ENCODE peak calls at places on chromosomes 1 and 21, in six cellular contexts. B, F, W, I, G and K are unnamed samples.

GRCh38 chr1:218345673-218346390 is 696 bp downstream of the TGFB2 start:
- DNase-seq in G (peak), I (no peak), F (peak), W (peak), B (peak), K (no peak)

GRCh38 chr21:44368711-44369446 is 15.5 kb downstream of the TRPM2 start:
- DNase-seq in I (no peak), B (peak), G (peak), W (no peak), F (no peak), K (no peak)

GRCh38 chr1:40423264-40423642 is 27.0 kb upstream of the ZFP69B start:
- DNase-seq in G (no peak), W (no peak), B (peak), I (no peak), F (no peak), K (no peak)

GRCh38 chr1:187928288-187928687 is 1099.5 kb downstream of the PLA2G4A start:
- DNase-seq in I (no peak), W (peak), G (no peak), B (peak), F (no peak), K (no peak)

GRCh38 chr1:59100975-59101374 is 195.9 kb upstream of the FGGY start:
- DNase-seq in F (no peak), B (peak), W (no peak), G (no peak), I (peak), K (no peak)

GRCh38 chr21:45990049-45990711 is 8.6 kb downstream of the COL6A1 start:
- DNase-seq in W (no peak), B (peak), F (no peak), G (peak), I (no peak), K (no peak)

GRCh38 chr1:153404768-153405167 is 11.6 kb upstream of the S100A7A start:
- DNase-seq in G (no peak), B (peak), I (no peak), F (peak), W (peak), K (no peak)

GRCh38 chr1:14786104-14786675 is 187.7 kb downstream of the KAZN start:
- DNase-seq in W (no peak), I (no peak), G (no peak), F (no peak), B (no peak), K (no peak)

GRCh38 chr1:235781807-235782206 is 84.9 kb downstream of the LYST start:
- DNase-seq in G (no peak), W (no peak), B (no peak), I (no peak), F (no peak), K (no peak)

GRCh38 chr1:25765910-25766645 is 33.9 kb upstream of the SELENON start:
- DNase-seq in F (no peak), I (no peak), G (no peak), W (no peak), B (no peak), K (no peak)

GRCh38 chr1:21251773-21252471 is 38.3 kb downstream of the ECE1 start:
- DNase-seq in G (no peak), B (peak), W (peak), F (peak), I (peak), K (peak)

GRCh38 chr1:222023025-222023424 is 281.1 kb upstream of the DUSP10 start:
- DNase-seq in I (no peak), G (no peak), F (no peak), W (no peak), B (no peak), K (no peak)

GRCh38 chr1:160092366-160093068 is 5.9 kb downstream of the IGSF8 start:
- DNase-seq in G (no peak), W (no peak), B (no peak), F (no peak), I (no peak), K (no peak)

GRCh38 chr1:229106526-229107105 is 164.3 kb upstream of the RAB4A start:
- DNase-seq in W (no peak), B (no peak), I (no peak), F (no peak), G (no peak), K (no peak)

GRCh38 chr1:192445849-192446489 is 129.2 kb downstream of the RGS21 start:
- DNase-seq in I (no peak), W (peak), G (peak), B (peak), F (peak), K (peak)

GRCh38 chr21:32372755-32373154 is 20.1 kb downstream of the URB1 start:
- DNase-seq in F (no peak), G (no peak), B (no peak), W (peak), I (no peak), K (no peak)

GRCh38 chr21:44712203-44713028 is 1.0 kb upstream of the TSPEAR start:
- DNase-seq in B (no peak), F (no peak), I (no peak), W (no peak), G (peak), K (no peak)

GRCh38 chr21:36647279-36648093 is 51.4 kb upstream of the SIM2 start:
- DNase-seq in G (no peak), W (no peak), I (no peak), F (peak), B (peak), K (no peak)

GRCh38 chr1:79124756-79125155 is 118.2 kb upstream of the ADGRL4 start:
- DNase-seq in I (no peak), B (no peak), W (peak), F (no peak), G (no peak), K (no peak)

GRCh38 chr1:116330342-116330652 is 42.7 kb upstream of the ATP1A1 start:
- DNase-seq in F (peak), I (no peak), G (no peak), B (no peak), W (no peak), K (no peak)

GRCh38 chr1:159315381-159315780 is 13.2 kb downstream of the FCER1A start:
- DNase-seq in G (no peak), F (no peak), B (no peak), I (no peak), W (no peak), K (no peak)

GRCh38 chr1:212070720-212071302 is 35.3 kb downstream of the DTL start:
- DNase-seq in G (no peak), W (peak), I (no peak), B (no peak), F (no peak), K (no peak)

GRCh38 chr1:224541901-224542610 is 74.1 kb upstream of the CNIH3 start:
- DNase-seq in G (no peak), W (no peak), B (no peak), F (no peak), I (no peak), K (no peak)

GRCh38 chr1:25651036-25651640 is 34.5 kb downstream of the MAN1C1 start:
- DNase-seq in B (no peak), I (no peak), W (no peak), G (no peak), F (no peak), K (no peak)

GRCh38 chr21:41750051-41750450 is 16.8 kb downstream of the RIPK4 start:
- DNase-seq in W (no peak), G (no peak), I (no peak), F (no peak), B (no peak), K (no peak)

GRCh38 chr1:56028244-56028643 is 551.1 kb downstream of the PLPP3 start:
- DNase-seq in I (no peak), F (no peak), G (no peak), W (no peak), B (no peak), K (no peak)

GRCh38 chr1:204446413-204447111 is 34.9 kb upstream of the PPP1R15B start:
- DNase-seq in G (no peak), I (no peak), F (peak), W (no peak), B (peak), K (no peak)

GRCh38 chr1:42392923-42393848 is 12.6 kb downstream of the RIMKLA start:
- DNase-seq in I (no peak), F (no peak), W (no peak), G (no peak), B (no peak), K (peak)

GRCh38 chr1:235917267-235917811 is 50.6 kb upstream of the LYST start:
- DNase-seq in I (peak), G (peak), F (peak), W (peak), B (peak), K (no peak)

GRCh38 chr1:43427524-43427923 is 26.2 kb downstream of the HYI start:
- DNase-seq in I (no peak), F (peak), B (no peak), W (no peak), G (no peak), K (peak)

GRCh38 chr1:235642943-235643371 is 6.6 kb downstream of the GNG4 start:
- DNase-seq in G (no peak), I (no peak), B (no peak), W (no peak), F (no peak), K (no peak)

GRCh38 chr21:35438643-35439404 is 389.7 kb upstream of the RUNX1 start:
- DNase-seq in W (peak), G (no peak), B (no peak), F (peak), I (no peak), K (no peak)

GRCh38 chr1:23810818-23811420 is 10.4 kb upstream of the GALE start:
- DNase-seq in F (peak), W (peak), B (peak), G (no peak), I (no peak), K (no peak)

GRCh38 chr1:162381383-162381782 is at the start of gene C1orf226:
- DNase-seq in W (peak), I (no peak), F (no peak), B (no peak), G (no peak), K (no peak)

GRCh38 chr1:93631626-93632365 is 49.8 kb downstream of the BCAR3 start:
- DNase-seq in I (no peak), F (no peak), G (no peak), W (no peak), B (peak), K (no peak)
- TF ChIP-seq CTCF in I (peak), F (peak), G (no peak), W (peak), B (no peak), K (peak)

DNA sequence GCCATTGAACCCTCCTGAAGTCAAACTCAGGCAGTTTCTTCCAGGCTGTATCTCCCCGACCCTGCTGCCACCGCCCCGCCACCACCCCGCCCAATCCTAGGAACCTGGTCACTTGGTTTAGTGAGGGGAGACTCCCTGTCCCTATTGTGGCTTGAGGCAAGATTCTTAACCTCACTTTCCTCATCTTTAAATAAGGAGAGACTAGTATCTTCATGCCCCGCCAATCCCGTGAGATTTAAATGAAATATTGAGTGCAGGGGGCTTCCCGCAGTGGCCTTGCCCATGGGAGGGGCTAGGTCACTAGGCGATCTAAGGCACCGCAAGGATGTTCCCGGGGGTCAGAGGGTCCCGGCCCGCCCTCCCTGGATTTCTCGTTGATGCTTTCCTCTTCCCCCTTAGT is 998 bp downstream of the KDF1 start:
- DNase-seq in F (no peak), W (no peak), G (no peak), B (no peak), I (no peak), K (no peak)
- H3K4me3 ChIP-seq in F (peak), W (peak), G (peak), B (peak), I (no peak), K (peak)

GRCh38 chr21:23398726-23399125 is 2208.6 kb downstream of the MRPL39 start:
- DNase-seq in B (no peak), W (no peak), G (no peak), F (no peak), I (no peak), K (no peak)

GRCh38 chr21:23402929-23403520 is 2204.3 kb downstream of the MRPL39 start:
- DNase-seq in F (no peak), B (no peak), G (no peak), I (no peak), W (no peak), K (no peak)

DNA sequence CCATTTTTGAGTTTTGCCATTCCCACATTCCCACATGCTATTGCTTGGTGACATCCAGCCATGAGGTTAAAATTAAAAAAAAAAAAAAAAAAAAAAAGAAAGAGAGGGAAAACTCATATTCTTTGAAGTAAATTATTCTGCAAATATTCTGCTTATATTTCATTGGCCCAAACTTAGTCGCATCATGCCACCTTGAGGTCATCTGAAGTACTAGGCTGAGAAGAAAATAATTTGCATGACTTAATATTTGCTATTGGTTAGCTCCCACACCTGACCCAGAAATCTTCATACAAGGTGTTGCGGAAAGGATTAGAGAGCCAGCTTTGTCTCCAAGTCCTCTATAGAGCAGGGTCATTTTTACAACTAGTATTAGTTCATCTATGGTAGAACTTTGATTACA is 2206.0 kb downstream of the MRPL39 start:
- DNase-seq in W (no peak), G (no peak), B (no peak), F (no peak), I (no peak), K (no peak)
- TF ChIP-seq CTCF in W (no peak), G (no peak), B (peak), F (no peak), I (no peak), K (peak)

GRCh38 chr1:54120018-54120697 is 32.6 kb downstream of the CDCP2 start:
- DNase-seq in W (no peak), G (no peak), I (no peak), F (no peak), B (no peak), K (no peak)

GRCh38 chr1:54120698-54121481 is 31.9 kb downstream of the CDCP2 start:
- DNase-seq in B (no peak), F (no peak), G (no peak), I (no peak), W (no peak), K (no peak)

GRCh38 chr1:54122131-54122751 is 30.6 kb downstream of the CDCP2 start:
- DNase-seq in F (no peak), B (no peak), G (no peak), W (no peak), I (no peak), K (no peak)

GRCh38 chr1:54122992-54123391 is 29.8 kb downstream of the CDCP2 start:
- DNase-seq in F (no peak), W (no peak), I (no peak), B (no peak), G (no peak), K (no peak)

GRCh38 chr1:54121482-54122130 is 31.2 kb downstream of the CDCP2 start:
- DNase-seq in W (peak), I (peak), G (peak), B (peak), F (peak), K (no peak)
- H3K4me3 ChIP-seq in W (peak), I (peak), G (peak), B (peak), F (peak), K (no peak)